ENCODE peak calls at places on chromosomes 6 and 20, in four cellular contexts. J is SK-N-MC, S is breast epithelium, R is OCI-LY7. V is an unnamed sample.

GRCh38 chr20:17533396-17533795 is 2.2 kb upstream of the BFSP1 start:
- DNase-seq in J (no peak), R (peak), S (no peak), V (no peak)

GRCh38 chr6:23091795-23092194 is 522.4 kb downstream of the HDGFL1 start:
- DNase-seq in R (no peak), S (no peak), J (no peak), V (no peak)

GRCh38 chr6:101543796-101544195 is 150.3 kb downstream of the GRIK2 start:
- DNase-seq in S (no peak), J (no peak), R (no peak), V (no peak)

GRCh38 chr6:95280690-95281273 is 296.6 kb upstream of the MANEA start:
- DNase-seq in S (no peak), R (peak), J (peak), V (no peak)

GRCh38 chr20:11807070-11807741 is 110.5 kb upstream of the BTBD3 start:
- DNase-seq in R (no peak), J (no peak), S (no peak), V (no peak)

GRCh38 chr6:116682334-116682712 is 1.3 kb downstream of the KPNA5 start:
- DNase-seq in R (peak), J (no peak), S (no peak), V (no peak)

GRCh38 chr6:111536888-111537287 is 53.9 kb upstream of the REV3L start:
- DNase-seq in J (no peak), S (no peak), R (no peak), V (no peak)

GRCh38 chr6:74570044-74570443 is 635.8 kb downstream of the COL12A1 start:
- DNase-seq in R (no peak), S (no peak), J (no peak), V (no peak)

GRCh38 chr6:130425532-130425931 is 59.7 kb downstream of the TMEM200A start:
- DNase-seq in J (no peak), S (no peak), R (no peak), V (no peak)

GRCh38 chr6:88636871-88637270 is 326.5 kb downstream of the RNGTT start:
- DNase-seq in J (no peak), S (no peak), R (no peak), V (no peak)

GRCh38 chr6:88637761-88638160 is 325.7 kb downstream of the RNGTT start:
- DNase-seq in R (no peak), J (no peak), S (no peak), V (no peak)

GRCh38 chr6:88641178-88641903 is 322.1 kb downstream of the RNGTT start:
- DNase-seq in R (peak), J (no peak), S (no peak), V (no peak)
- H3K27ac ChIP-seq in R (peak), J (no peak), S (no peak), V (no peak)

GRCh38 chr20:48719598-48720255 is 108.1 kb downstream of the PREX1 start:
- DNase-seq in R (no peak), J (no peak), S (no peak), V (no peak)
- H3K27ac ChIP-seq in R (no peak), J (no peak), S (no peak), V (peak)

GRCh38 chr20:47296950-47297349 is 59.5 kb downstream of the ZMYND8 start:
- DNase-seq in S (no peak), R (no peak), J (no peak), V (peak)
- H3K27ac ChIP-seq in S (peak), R (no peak), J (no peak), V (peak)

GRCh38 chr20:62795023-62795761 is 1.1 kb upstream of the MRGBP start:
- DNase-seq in R (peak), S (no peak), J (no peak), V (no peak)

GRCh38 chr20:62792940-62793756 is 3.1 kb upstream of the MRGBP start:
- DNase-seq in S (no peak), J (no peak), R (no peak), V (no peak)

GRCh38 chr20:62793757-62794006 is 2.6 kb upstream of the MRGBP start:
- DNase-seq in R (no peak), S (no peak), J (no peak), V (no peak)

GRCh38 chr20:62792182-62792939 is 3.9 kb upstream of the MRGBP start:
- DNase-seq in J (no peak), S (no peak), R (no peak), V (no peak)

GRCh38 chr20:62794007-62794724 is 2.1 kb upstream of the MRGBP start:
- DNase-seq in S (peak), J (no peak), R (peak), V (peak)
- H3K27ac ChIP-seq in S (peak), J (peak), R (peak), V (peak)

DNA sequence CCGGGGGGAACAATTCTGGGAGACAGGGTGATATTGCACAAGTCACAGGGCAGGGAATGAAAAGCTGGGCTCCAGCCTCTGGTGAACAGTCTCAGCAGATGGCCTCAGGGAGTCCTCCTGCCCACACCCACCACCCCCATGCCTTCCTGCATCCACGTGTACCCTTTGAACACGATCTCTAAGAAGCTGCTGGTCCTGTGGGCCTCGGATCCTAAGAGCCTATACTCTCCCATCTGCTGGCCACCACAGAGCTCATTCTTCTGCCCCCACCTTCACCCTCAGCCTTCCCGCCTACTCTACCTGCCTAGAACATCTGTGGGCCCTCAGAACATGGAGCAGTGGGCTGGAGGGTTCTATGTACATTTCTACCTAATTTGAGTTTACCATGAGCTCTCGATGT is 60.3 kb downstream of the TRERF1 start:
- DNase-seq in S (no peak), J (no peak), R (no peak), V (no peak)
- H3K27ac ChIP-seq in S (no peak), J (no peak), R (no peak), V (no peak)

GRCh38 chr20:32089637-32090330 is 19.7 kb upstream of the TM9SF4 start:
- DNase-seq in R (no peak), J (no peak), S (no peak), V (no peak)

GRCh38 chr20:32087117-32087516 is 22.4 kb upstream of the TM9SF4 start:
- DNase-seq in J (no peak), S (no peak), R (no peak), V (no peak)

GRCh38 chr20:32083469-32083868 is 26.0 kb upstream of the TM9SF4 start:
- DNase-seq in S (no peak), J (no peak), R (no peak), V (no peak)

GRCh38 chr20:32091888-32092346 is 17.6 kb upstream of the TM9SF4 start:
- DNase-seq in S (peak), R (peak), J (no peak), V (peak)

DNA sequence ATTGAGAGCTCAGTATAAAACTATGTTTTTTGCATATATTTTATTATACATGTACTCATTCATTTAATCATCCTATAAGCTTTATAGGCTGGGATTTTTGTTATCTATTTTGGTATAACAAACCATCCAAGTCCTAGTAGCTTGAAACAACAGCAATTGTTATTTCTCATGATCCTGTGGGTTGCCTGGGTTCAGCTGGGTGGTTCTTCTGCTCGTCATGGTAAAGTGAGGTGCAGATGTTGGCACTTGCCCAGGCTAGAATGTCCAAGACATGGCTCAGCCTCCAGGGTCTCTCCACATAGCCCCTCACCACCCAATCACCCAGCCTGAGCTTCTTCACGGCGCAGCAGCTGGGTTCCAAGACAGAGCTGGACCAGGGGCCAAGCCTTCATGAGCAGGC is 20.8 kb upstream of the TM9SF4 start:
- DNase-seq in J (no peak), S (no peak), R (no peak), V (no peak)
- H3K27ac ChIP-seq in J (no peak), S (no peak), R (no peak), V (no peak)

GRCh38 chr20:62563561-62563960 is 78.7 kb upstream of the SLCO4A1 start:
- DNase-seq in J (no peak), S (no peak), R (no peak), V (no peak)

GRCh38 chr20:62560162-62560561 is 82.1 kb upstream of the SLCO4A1 start:
- DNase-seq in J (no peak), S (no peak), R (no peak), V (no peak)

GRCh38 chr20:62562831-62563230 is 79.5 kb upstream of the SLCO4A1 start:
- DNase-seq in R (no peak), J (no peak), S (no peak), V (no peak)

GRCh38 chr20:62561182-62561581 is 81.1 kb upstream of the SLCO4A1 start:
- DNase-seq in S (no peak), J (no peak), R (peak), V (no peak)

GRCh38 chr20:62561948-62562347 is 80.4 kb upstream of the SLCO4A1 start:
- DNase-seq in J (no peak), R (no peak), S (no peak), V (no peak)
- H3K27ac ChIP-seq in J (no peak), R (no peak), S (no peak), V (no peak)